ENCODE peak calls at places on chromosomes 5 and 9, in eight cellular contexts. G is AG04450; W is ovary; H is IMR-90; F is CD8-positive, alpha-beta T cell; I is neuronal stem cell; Q is effector memory CD4-positive, alpha-beta T cell; B is uterus. O is an unnamed sample.

GRCh38 chr9:99720455-99721050 is 101.1 kb upstream of the NR4A3 start:
- DNase-seq in G (no peak), W (no peak), H (peak; percentile 0), F (no peak), I (no peak), Q (no peak), B (no peak), O (no peak)

GRCh38 chr9:5430912-5431311 is 6.8 kb downstream of the PLGRKT start:
- DNase-seq in G (no peak), W (no peak), H (no peak), F (no peak), I (no peak), Q (no peak), B (no peak), O (no peak)

GRCh38 chr5:172102913-172103629 is 85.0 kb downstream of the STK10 start:
- DNase-seq in G (peak; percentile 81), W (peak; percentile 48), H (peak; percentile 95), F (no peak), I (peak; percentile 23), Q (no peak), B (peak; percentile 74), O (no peak)

GRCh38 chr9:10252174-10252573 is 360.6 kb downstream of the PTPRD start:
- DNase-seq in G (no peak), W (no peak), H (no peak), F (no peak), I (no peak), Q (no peak), B (no peak), O (no peak)

GRCh38 chr5:27191786-27192505 is 153.6 kb upstream of the CDH9 start:
- DNase-seq in G (no peak), W (no peak), H (peak; percentile 10), F (no peak), I (no peak), Q (no peak), B (no peak), O (no peak)

GRCh38 chr5:130885027-130885426 is 280.0 kb downstream of the HINT1 start:
- DNase-seq in G (no peak), W (no peak), H (no peak), F (no peak), I (no peak), Q (no peak), B (no peak), O (no peak)

GRCh38 chr9:108469654-108470053 is 386.1 kb downstream of the ACTL7B start:
- DNase-seq in G (no peak), W (no peak), H (peak; percentile 76), F (no peak), I (no peak), Q (no peak), B (no peak), O (no peak)

GRCh38 chr9:114250235-114250568 is 72.7 kb upstream of the ORM1 start:
- DNase-seq in G (peak; percentile 76), W (peak; percentile 83), H (peak; percentile 85), F (no peak), I (no peak), Q (no peak), B (peak; percentile 84), O (no peak)

GRCh38 chr9:17627641-17628040 is 48.8 kb downstream of the SH3GL2 start:
- DNase-seq in G (peak; percentile 16), W (no peak), H (peak; percentile 67), F (no peak), I (no peak), Q (no peak), B (no peak), O (no peak)

GRCh38 chr5:116947691-116948528 is 373.3 kb upstream of the SEMA6A start:
- DNase-seq in G (no peak), W (peak; percentile 12), H (no peak), F (peak; percentile 25), I (peak; percentile 24), Q (peak; percentile 17), B (no peak), O (no peak)

GRCh38 chr5:81353189-81353588 is 40.7 kb downstream of the ACOT12 start:
- DNase-seq in G (no peak), W (no peak), H (no peak), F (no peak), I (no peak), Q (no peak), B (no peak), O (no peak)

DNA sequence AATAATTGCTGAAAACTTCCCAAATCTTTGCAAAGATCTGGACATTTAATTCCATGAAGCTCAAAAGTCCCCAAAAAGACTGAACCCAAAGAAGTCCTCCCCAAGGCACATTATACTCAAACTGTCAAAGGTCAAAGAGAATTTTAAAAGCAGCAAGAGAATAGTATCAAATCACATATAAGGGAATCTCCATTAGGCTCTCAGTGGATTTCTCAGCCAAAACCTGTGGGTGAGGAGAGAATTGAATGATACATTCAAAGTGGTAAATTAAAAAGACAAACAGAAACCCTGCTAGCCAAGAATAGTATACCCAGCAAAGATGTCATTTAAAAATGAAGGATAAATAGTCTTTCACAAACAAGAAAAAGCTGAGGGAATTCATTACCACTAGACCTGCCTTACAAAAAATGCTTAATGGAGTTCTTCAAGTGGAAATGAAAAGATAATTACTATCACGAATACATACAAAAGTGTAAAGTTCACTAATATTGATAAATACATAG is 134.1 kb downstream of the NDUFS4 start:
- DNase-seq in G (no peak), W (no peak), H (no peak), F (no peak), I (no peak), Q (no peak), B (no peak), O (no peak)
- H3K9me3 ChIP-seq in G (peaks cover 11% of the 10 kb centered on the region), W (no peaks in the 10 kb centered on the region), H (peaks cover 14% of the 10 kb centered on the region), F (peaks cover 13% of the 10 kb centered on the region), I (peaks cover 10% of the 10 kb centered on the region), Q (no peaks in the 10 kb centered on the region), B (peaks cover 39% of the 10 kb centered on the region), O (peaks cover 6% of the 10 kb centered on the region)

GRCh38 chr9:138080979-138081378 is 203.4 kb downstream of the CACNA1B start:
- DNase-seq in G (no peak), W (no peak), H (no peak), F (no peak), I (no peak), Q (no peak), B (peak; percentile 1), O (no peak)

GRCh38 chr9:138078846-138079245 is 201.3 kb downstream of the CACNA1B start:
- DNase-seq in G (no peak), W (no peak), H (no peak), F (no peak), I (no peak), Q (no peak), B (no peak), O (no peak)

GRCh38 chr9:138085568-138085967 is 208.0 kb downstream of the CACNA1B start:
- DNase-seq in G (no peak), W (no peak), H (no peak), F (no peak), I (no peak), Q (no peak), B (no peak), O (no peak)

GRCh38 chr9:138082918-138083636 is 205.5 kb downstream of the CACNA1B start:
- DNase-seq in G (no peak), W (peak; percentile 1), H (no peak), F (no peak), I (no peak), Q (no peak), B (no peak), O (no peak)

DNA sequence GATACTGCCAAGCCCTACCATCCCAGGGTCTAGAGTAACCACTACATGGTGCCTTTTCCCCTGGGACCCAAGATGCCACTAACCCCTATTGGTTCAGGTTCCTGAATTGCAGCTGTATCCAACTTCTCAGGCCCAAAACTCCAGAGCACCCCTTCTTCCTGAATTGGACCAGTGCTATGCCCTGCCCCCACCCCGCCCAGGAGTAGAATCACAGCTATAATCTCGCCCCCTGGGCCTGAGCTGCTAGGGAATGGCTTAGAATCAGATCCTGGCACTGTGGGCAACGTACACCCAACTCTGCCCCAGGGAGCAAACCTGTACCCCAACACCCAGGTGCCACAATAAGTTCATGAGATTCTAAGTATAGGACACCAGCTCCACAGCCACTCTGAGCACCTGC is 206.3 kb downstream of the CACNA1B start:
- DNase-seq in G (no peak), W (peak; percentile 1), H (no peak), F (no peak), I (no peak), Q (no peak), B (no peak), O (no peak)
- H3K9me3 ChIP-seq in G (peaks cover 32% of the 10 kb centered on the region), W (no peaks in the 10 kb centered on the region), H (peaks cover 34% of the 10 kb centered on the region), F (no peaks in the 10 kb centered on the region), I (no peaks in the 10 kb centered on the region), Q (peaks cover 4% of the 10 kb centered on the region), B (peaks cover 10% of the 10 kb centered on the region), O (peaks cover 6% of the 10 kb centered on the region)

DNA sequence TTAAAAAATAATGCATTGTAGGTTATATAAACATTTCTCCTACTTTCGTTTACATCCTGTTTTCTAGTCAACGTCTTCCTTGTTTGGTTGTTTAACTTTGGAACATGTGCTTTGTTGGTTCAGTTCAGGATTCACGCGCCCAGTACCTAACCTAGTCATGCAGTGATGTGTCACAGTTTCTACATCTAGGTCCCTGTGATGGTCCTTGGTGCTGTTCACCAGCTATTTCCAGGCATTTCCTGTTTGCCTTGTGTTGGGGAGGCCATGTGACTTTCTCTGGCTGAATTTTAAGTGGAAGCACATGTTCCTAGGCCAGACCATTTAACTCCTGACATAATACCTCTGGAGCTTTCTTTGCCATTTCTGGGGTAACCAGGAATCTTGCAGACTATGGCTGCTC is 292.3 kb downstream of the SMARCA2 start:
- DNase-seq in G (peak; percentile 1), W (no peak), H (peak; percentile 33), F (no peak), I (no peak), Q (no peak), B (no peak), O (no peak)
- H3K9me3 ChIP-seq in G (no peaks in the 10 kb centered on the region), W (no peaks in the 10 kb centered on the region), H (no peaks in the 10 kb centered on the region), F (no peaks in the 10 kb centered on the region), I (peaks cover 3% of the 10 kb centered on the region), Q (peaks cover 6% of the 10 kb centered on the region), B (peaks cover 9% of the 10 kb centered on the region), O (no peaks in the 10 kb centered on the region)

GRCh38 chr9:97188545-97188944 is 118.9 kb upstream of the CCDC180 start:
- DNase-seq in G (no peak), W (no peak), H (no peak), F (no peak), I (no peak), Q (no peak), B (no peak), O (no peak)
- H3K9me3 ChIP-seq in G (no peaks in the 10 kb centered on the region), W (no peaks in the 10 kb centered on the region), H (no peaks in the 10 kb centered on the region), F (no peaks in the 10 kb centered on the region), I (no peaks in the 10 kb centered on the region), Q (no peaks in the 10 kb centered on the region), B (no peaks in the 10 kb centered on the region), O (no peaks in the 10 kb centered on the region)

GRCh38 chr5:25573691-25574090 is 928.9 kb upstream of the CDH10 start:
- DNase-seq in G (no peak), W (no peak), H (no peak), F (no peak), I (no peak), Q (no peak), B (no peak), O (no peak)
- H3K9me3 ChIP-seq in G (peaks cover 16% of the 10 kb centered on the region), W (no peaks in the 10 kb centered on the region), H (peaks cover 4% of the 10 kb centered on the region), F (no peaks in the 10 kb centered on the region), I (no peaks in the 10 kb centered on the region), Q (no peaks in the 10 kb centered on the region), B (no peaks in the 10 kb centered on the region), O (no peaks in the 10 kb centered on the region)

GRCh38 chr5:140791111-140791510 is 3.5 kb upstream of the PCDHA2 start:
- DNase-seq in G (no peak), W (no peak), H (no peak), F (no peak), I (no peak), Q (no peak), B (no peak), O (no peak)

GRCh38 chr5:140780512-140780911 is 5.4 kb upstream of the PCDHA1 start:
- DNase-seq in G (no peak), W (no peak), H (no peak), F (no peak), I (no peak), Q (no peak), B (no peak), O (no peak)

GRCh38 chr5:140785905-140786686 is at the start of gene PCDHA1:
- DNase-seq in G (no peak), W (no peak), H (no peak), F (no peak), I (no peak), Q (no peak), B (no peak), O (no peak)
- H3K9me3 ChIP-seq in G (peaks cover 38% of the 10 kb centered on the region), W (no peaks in the 10 kb centered on the region), H (peaks cover 35% of the 10 kb centered on the region), F (peaks cover 21% of the 10 kb centered on the region), I (peaks cover 34% of the 10 kb centered on the region), Q (peaks cover 10% of the 10 kb centered on the region), B (peaks cover 28% of the 10 kb centered on the region), O (peaks cover 11% of the 10 kb centered on the region)

O was measured in T-helper 17 cell.